ENCODE peak calls at places on chromosomes 2 and 18, in nine cellular contexts. K is gastrocnemius medialis; H is stimulated activated CD4-positive, alpha-beta T cell treated with anti-CD3 and anti-CD28 coated beads, TNF-alpha, amount 100 ng/mL, for 48 hours; Y is GM19239; S is ELR; F is stimulated activated CD8-positive, alpha-beta memory T cell treated with anti-CD3 and anti-CD28 coated beads, Interleukin-15, amount 100 ng/mL, for 24 hours; A is esophagus squamous epithelium; O is AG10803; J is stimulated activated naive B cell treated with anti-CD40 and anti-IgM and Interleukin-4, amounts not matched to agents 10 μg/mL and 1 μg/mL and 100 μg/mL, for 72 hours. R is an unnamed sample.

GRCh38 chr2:33505966-33506365 is 29.5 kb downstream of the RASGRP3 start:
- DNase-seq in S (no peak), A (no peak), F (no peak), H (no peak), K (no peak), Y (no peak), J (no peak), O (peak), R (no peak)

GRCh38 chr18:34838669-34839068 is 128.6 kb downstream of the DTNA start:
- DNase-seq in Y (no peak), H (no peak), S (no peak), F (no peak), O (no peak), K (peak), J (no peak), A (no peak), R (no peak)

GRCh38 chr2:101854877-101855276 is 136.9 kb upstream of the IL1R2 start:
- DNase-seq in O (no peak), H (no peak), K (peak), F (no peak), J (no peak), A (no peak), S (no peak), Y (no peak), R (no peak)

GRCh38 chr2:157150747-157151146 is 106.8 kb upstream of the GALNT5 start:
- DNase-seq in J (no peak), Y (peak), O (no peak), H (no peak), A (no peak), S (peak), K (no peak), F (no peak), R (no peak)

GRCh38 chr18:49814147-49814499 is 790 bp upstream of the ACAA2 start:
- DNase-seq in K (peak), A (no peak), J (no peak), S (peak), O (peak), H (peak), F (peak), Y (no peak), R (peak)

GRCh38 chr2:19355931-19356544 is 2.4 kb downstream of the OSR1 start:
- DNase-seq in H (no peak), K (no peak), A (no peak), F (no peak), J (no peak), Y (no peak), S (peak), O (no peak), R (no peak)

GRCh38 chr2:61018798-61019197 is 743 bp upstream of the PUS10 start:
- DNase-seq in J (no peak), S (no peak), Y (no peak), F (no peak), H (no peak), O (no peak), K (no peak), A (no peak), R (no peak)

GRCh38 chr2:40760071-40760666 is 308.3 kb upstream of the SLC8A1 start:
- DNase-seq in K (no peak), F (no peak), O (peak), H (no peak), Y (no peak), A (no peak), J (no peak), S (peak), R (peak)

GRCh38 chr2:1660656-1661650 is 83.4 kb downstream of the PXDN start:
- DNase-seq in Y (no peak), S (no peak), O (no peak), J (no peak), K (no peak), A (no peak), F (no peak), H (no peak), R (no peak)

GRCh38 chr18:37303009-37303408 is 262.6 kb downstream of the CELF4 start:
- DNase-seq in O (no peak), Y (no peak), S (no peak), H (no peak), K (no peak), A (no peak), J (no peak), F (no peak), R (no peak)

GRCh38 chr2:71614976-71615768 is 161.8 kb downstream of the DYSF start:
- DNase-seq in H (no peak), S (no peak), Y (no peak), A (no peak), O (peak), J (no peak), K (peak), F (no peak), R (no peak)

GRCh38 chr2:77054938-77055337 is 467.2 kb downstream of the LRRTM4 start:
- DNase-seq in Y (no peak), A (no peak), F (no peak), K (no peak), S (no peak), O (no peak), H (no peak), J (no peak), R (no peak)

GRCh38 chr2:160522951-160523700 is 29.5 kb upstream of the RBMS1 start:
- DNase-seq in K (no peak), A (no peak), O (peak), J (no peak), F (no peak), H (no peak), Y (no peak), S (peak), R (no peak)

GRCh38 chr2:200380139-200380561 is 73.7 kb downstream of the SPATS2L start:
- DNase-seq in S (peak), J (no peak), A (no peak), H (no peak), Y (no peak), O (no peak), K (no peak), F (no peak), R (no peak)

GRCh38 chr18:62437520-62438329 is 85.1 kb upstream of the ZCCHC2 start:
- DNase-seq in F (no peak), Y (no peak), A (no peak), S (no peak), H (no peak), O (peak), K (peak), J (no peak), R (no peak)

GRCh38 chr2:96508521-96509113 is 3.5 kb upstream of the NEURL3 start:
- DNase-seq in J (no peak), H (no peak), K (no peak), O (no peak), S (no peak), A (no peak), Y (no peak), F (no peak), R (no peak)

GRCh38 chr2:1741851-1742250 is 2.5 kb downstream of the PXDN start:
- DNase-seq in K (no peak), H (no peak), J (no peak), F (no peak), S (no peak), Y (no peak), O (no peak), A (no peak), R (no peak)

GRCh38 chr2:182522428-182522896 is 95.6 kb upstream of the PDE1A start:
- DNase-seq in K (no peak), O (peak), F (no peak), J (no peak), H (no peak), Y (no peak), A (no peak), S (peak), R (no peak)

GRCh38 chr2:109098251-109098920 is 30.6 kb upstream of the SH3RF3 start:
- DNase-seq in S (peak), J (no peak), A (no peak), H (no peak), F (no peak), K (no peak), O (no peak), Y (no peak), R (no peak)

GRCh38 chr2:180442860-180443644 is 436.0 kb upstream of the CWC22 start:
- DNase-seq in F (no peak), S (no peak), Y (no peak), H (no peak), O (no peak), A (no peak), K (no peak), J (no peak), R (no peak)

GRCh38 chr2:202377308-202377736 is 1.2 kb downstream of the BMPR2 start:
- DNase-seq in O (no peak), K (peak), A (no peak), J (no peak), H (no peak), S (peak), Y (no peak), F (no peak), R (no peak)

GRCh38 chr18:51030537-51031258 is 685 bp downstream of the SMAD4 start:
- DNase-seq in S (peak), A (peak), H (peak), J (peak), K (peak), O (peak), F (peak), Y (peak), R (peak)

GRCh38 chr18:75208055-75208835 is 694 bp downstream of the PTGR3 start:
- DNase-seq in S (peak), H (peak), J (peak), Y (no peak), F (peak), O (peak), A (no peak), K (peak), R (peak)

GRCh38 chr18:6885992-6886823 is 156.7 kb downstream of the ARHGAP28 start:
- DNase-seq in F (no peak), H (no peak), K (peak), O (peak), S (peak), Y (peak), J (no peak), A (no peak), R (peak)

GRCh38 chr2:200810252-200810650 is 1.5 kb upstream of the BZW1 start:
- DNase-seq in H (no peak), F (no peak), S (peak), J (no peak), A (no peak), Y (no peak), K (no peak), O (peak), R (no peak)

GRCh38 chr2:124112255-124112654 is 87.2 kb downstream of the CNTNAP5 start:
- DNase-seq in F (no peak), J (no peak), H (no peak), A (no peak), S (no peak), O (no peak), Y (no peak), K (no peak), R (no peak)

GRCh38 chr2:40130251-40130994 is 321.5 kb downstream of the SLC8A1 start:
- DNase-seq in S (no peak), H (no peak), K (no peak), J (no peak), A (no peak), O (no peak), F (no peak), Y (no peak), R (no peak)

GRCh38 chr2:148048475-148049221 is 27.8 kb downstream of the MBD5 start:
- DNase-seq in S (no peak), K (no peak), O (peak), A (no peak), J (peak), Y (no peak), F (no peak), H (no peak), R (no peak)

GRCh38 chr2:67600472-67600871 is 203.3 kb downstream of the ETAA1 start:
- DNase-seq in O (no peak), H (no peak), K (no peak), A (no peak), F (no peak), Y (no peak), J (no peak), S (peak), R (no peak)

GRCh38 chr2:120142528-120143261 is 80.5 kb downstream of the TMEM185B start:
- DNase-seq in J (no peak), A (no peak), O (no peak), S (no peak), F (no peak), Y (no peak), K (no peak), H (no peak), R (no peak)

GRCh38 chr2:177900091-177900490 is 172.5 kb downstream of the PDE11A start:
- DNase-seq in S (peak), K (no peak), F (no peak), H (no peak), Y (no peak), A (no peak), O (no peak), J (no peak), R (no peak)

GRCh38 chr2:124778076-124778475 is 753.0 kb downstream of the CNTNAP5 start:
- DNase-seq in O (no peak), J (no peak), A (no peak), Y (no peak), F (no peak), S (peak), K (no peak), H (no peak), R (no peak)

GRCh38 chr18:12750708-12751502 is 48.1 kb downstream of the PSMG2 start:
- DNase-seq in O (no peak), H (no peak), K (no peak), S (no peak), F (no peak), Y (no peak), J (no peak), A (no peak), R (no peak)

GRCh38 chr2:163878718-163879117 is 142.9 kb upstream of the FIGN start:
- DNase-seq in H (no peak), S (peak), F (no peak), O (peak), Y (no peak), J (no peak), K (no peak), A (no peak), R (no peak)

GRCh38 chr18:56545539-56545938 is 92.9 kb downstream of the TXNL1 start:
- DNase-seq in K (no peak), A (no peak), F (no peak), O (peak), Y (no peak), H (no peak), S (no peak), J (no peak), R (no peak)

GRCh38 chr18:23231340-23232021 is 96.2 kb downstream of the CABLES1 start:
- DNase-seq in O (peak), H (peak), Y (peak), J (peak), F (peak), S (peak), K (peak), A (peak), R (no peak)